ENCODE peak calls at places on chromosomes 11 and 22, in seven cellular contexts. One of them, this sample, is unnamed.

GRCh38 chr11:46296520-46297448 is 19.3 kb downstream of the CREB3L1 start:
- DNase-seq in HT-29: no peak
- DNase-seq in naive B cell: no peak
- DNase-seq in heart left ventricle: peak
- DNase-seq in bronchial epithelial cell: no peak
- DNase-seq in fibroblast of pulmonary artery: peak
- DNase-seq in transverse colon: no peak
- DNase-seq in this sample: no peak

GRCh38 chr11:66045177-66045639 is 3.8 kb downstream of the GAL3ST3 start:
- DNase-seq in transverse colon: peak
- DNase-seq in naive B cell: peak
- DNase-seq in heart left ventricle: peak
- DNase-seq in fibroblast of pulmonary artery: peak
- DNase-seq in bronchial epithelial cell: peak
- DNase-seq in HT-29: peak
- DNase-seq in this sample: peak

GRCh38 chr11:76614471-76615183 is 55.9 kb downstream of the LRRC32 start:
- DNase-seq in naive B cell: no peak
- DNase-seq in bronchial epithelial cell: no peak
- DNase-seq in transverse colon: no peak
- DNase-seq in HT-29: no peak
- DNase-seq in heart left ventricle: peak
- DNase-seq in fibroblast of pulmonary artery: peak
- DNase-seq in this sample: no peak

GRCh38 chr11:12239396-12240298 is 129.3 kb downstream of the MICAL2 start:
- DNase-seq in heart left ventricle: no peak
- DNase-seq in HT-29: peak
- DNase-seq in naive B cell: no peak
- DNase-seq in bronchial epithelial cell: peak
- DNase-seq in transverse colon: no peak
- DNase-seq in fibroblast of pulmonary artery: no peak
- DNase-seq in this sample: no peak

GRCh38 chr11:69965821-69966582 is 112.1 kb upstream of the ANO1 start:
- DNase-seq in fibroblast of pulmonary artery: no peak
- DNase-seq in naive B cell: no peak
- DNase-seq in bronchial epithelial cell: no peak
- DNase-seq in transverse colon: peak
- DNase-seq in HT-29: peak
- DNase-seq in heart left ventricle: no peak
- DNase-seq in this sample: no peak

GRCh38 chr22:20803696-20804324 is 29.9 kb downstream of the SERPIND1 start:
- DNase-seq in bronchial epithelial cell: peak
- DNase-seq in HT-29: peak
- DNase-seq in heart left ventricle: peak
- DNase-seq in fibroblast of pulmonary artery: peak
- DNase-seq in transverse colon: peak
- DNase-seq in naive B cell: no peak
- DNase-seq in this sample: no peak

GRCh38 chr11:115415939-115416338 is 88.3 kb downstream of the CADM1 start:
- DNase-seq in heart left ventricle: no peak
- DNase-seq in naive B cell: no peak
- DNase-seq in HT-29: no peak
- DNase-seq in bronchial epithelial cell: no peak
- DNase-seq in fibroblast of pulmonary artery: no peak
- DNase-seq in transverse colon: no peak
- DNase-seq in this sample: no peak

GRCh38 chr11:130145975-130146776 is 13.4 kb upstream of the ST14 start:
- DNase-seq in transverse colon: peak
- DNase-seq in heart left ventricle: peak
- DNase-seq in HT-29: peak
- DNase-seq in naive B cell: no peak
- DNase-seq in bronchial epithelial cell: peak
- DNase-seq in fibroblast of pulmonary artery: no peak
- DNase-seq in this sample: no peak

GRCh38 chr22:49767355-49768062 is 60.2 kb downstream of the BRD1 start:
- DNase-seq in naive B cell: peak
- DNase-seq in bronchial epithelial cell: peak
- DNase-seq in fibroblast of pulmonary artery: peak
- DNase-seq in transverse colon: peak
- DNase-seq in heart left ventricle: no peak
- DNase-seq in HT-29: peak
- DNase-seq in this sample: no peak

GRCh38 chr11:95372097-95372656 is 141.2 kb upstream of the SESN3 start:
- DNase-seq in naive B cell: no peak
- DNase-seq in HT-29: no peak
- DNase-seq in heart left ventricle: no peak
- DNase-seq in bronchial epithelial cell: no peak
- DNase-seq in transverse colon: no peak
- DNase-seq in fibroblast of pulmonary artery: no peak
- DNase-seq in this sample: no peak

GRCh38 chr11:15472405-15472799 is 357.7 kb downstream of the INSC start:
- DNase-seq in bronchial epithelial cell: peak
- DNase-seq in fibroblast of pulmonary artery: no peak
- DNase-seq in naive B cell: no peak
- DNase-seq in HT-29: no peak
- DNase-seq in heart left ventricle: no peak
- DNase-seq in transverse colon: no peak
- DNase-seq in this sample: no peak

GRCh38 chr22:30955153-30955552 is 13.4 kb downstream of the MORC2 start:
- DNase-seq in fibroblast of pulmonary artery: no peak
- DNase-seq in transverse colon: no peak
- DNase-seq in bronchial epithelial cell: no peak
- DNase-seq in HT-29: no peak
- DNase-seq in heart left ventricle: no peak
- DNase-seq in naive B cell: no peak
- DNase-seq in this sample: no peak

GRCh38 chr11:123197711-123198110 is 2.7 kb upstream of the CLMP start:
- DNase-seq in bronchial epithelial cell: peak
- DNase-seq in fibroblast of pulmonary artery: peak
- DNase-seq in heart left ventricle: no peak
- DNase-seq in naive B cell: no peak
- DNase-seq in HT-29: no peak
- DNase-seq in transverse colon: no peak
- DNase-seq in this sample: no peak

GRCh38 chr22:39543095-39543494 is 10.5 kb upstream of the RPS19BP1 start:
- DNase-seq in fibroblast of pulmonary artery: peak
- DNase-seq in heart left ventricle: no peak
- DNase-seq in bronchial epithelial cell: no peak
- DNase-seq in HT-29: no peak
- DNase-seq in transverse colon: no peak
- DNase-seq in naive B cell: no peak
- DNase-seq in this sample: no peak

GRCh38 chr11:2376751-2377451 is at the start of gene CD81:
- DNase-seq in heart left ventricle: peak
- DNase-seq in bronchial epithelial cell: no peak
- DNase-seq in fibroblast of pulmonary artery: peak
- DNase-seq in HT-29: peak
- DNase-seq in naive B cell: peak
- DNase-seq in transverse colon: no peak
- DNase-seq in this sample: no peak

GRCh38 chr11:62374801-62375200 is 37.6 kb downstream of the ASRGL1 start:
- DNase-seq in fibroblast of pulmonary artery: no peak
- DNase-seq in heart left ventricle: no peak
- DNase-seq in HT-29: no peak
- DNase-seq in transverse colon: no peak
- DNase-seq in naive B cell: no peak
- DNase-seq in bronchial epithelial cell: no peak
- DNase-seq in this sample: no peak

GRCh38 chr22:48888466-48889208 is 939.0 kb downstream of the BRD1 start:
- DNase-seq in bronchial epithelial cell: no peak
- DNase-seq in fibroblast of pulmonary artery: no peak
- DNase-seq in HT-29: no peak
- DNase-seq in naive B cell: no peak
- DNase-seq in heart left ventricle: peak
- DNase-seq in transverse colon: no peak
- DNase-seq in this sample: no peak

GRCh38 chr11:101909087-101909486 is 5.7 kb upstream of the CEP126 start:
- DNase-seq in fibroblast of pulmonary artery: no peak
- DNase-seq in bronchial epithelial cell: no peak
- DNase-seq in transverse colon: no peak
- DNase-seq in heart left ventricle: no peak
- DNase-seq in naive B cell: no peak
- DNase-seq in HT-29: no peak
- DNase-seq in this sample: no peak

GRCh38 chr22:41524283-41524682 is 20.0 kb downstream of the POLR3H start:
- DNase-seq in naive B cell: no peak
- DNase-seq in transverse colon: peak
- DNase-seq in fibroblast of pulmonary artery: no peak
- DNase-seq in bronchial epithelial cell: no peak
- DNase-seq in HT-29: no peak
- DNase-seq in heart left ventricle: peak
- DNase-seq in this sample: no peak

GRCh38 chr11:70064011-70064725 is 13.9 kb upstream of the ANO1 start:
- DNase-seq in transverse colon: no peak
- DNase-seq in naive B cell: no peak
- DNase-seq in HT-29: no peak
- DNase-seq in bronchial epithelial cell: no peak
- DNase-seq in fibroblast of pulmonary artery: no peak
- DNase-seq in heart left ventricle: no peak
- DNase-seq in this sample: no peak

GRCh38 chr11:129333873-129334272 is 41.8 kb upstream of the BARX2 start:
- DNase-seq in heart left ventricle: no peak
- DNase-seq in fibroblast of pulmonary artery: no peak
- DNase-seq in naive B cell: no peak
- DNase-seq in bronchial epithelial cell: peak
- DNase-seq in HT-29: no peak
- DNase-seq in transverse colon: no peak
- DNase-seq in this sample: no peak

GRCh38 chr11:81005595-81005994 is 1564.8 kb upstream of the TENM4 start:
- DNase-seq in transverse colon: no peak
- DNase-seq in heart left ventricle: no peak
- DNase-seq in bronchial epithelial cell: peak
- DNase-seq in naive B cell: no peak
- DNase-seq in HT-29: peak
- DNase-seq in fibroblast of pulmonary artery: peak
- DNase-seq in this sample: no peak

GRCh38 chr22:49179886-49180682 is 647.6 kb downstream of the BRD1 start:
- DNase-seq in naive B cell: no peak
- DNase-seq in heart left ventricle: no peak
- DNase-seq in HT-29: no peak
- DNase-seq in fibroblast of pulmonary artery: no peak
- DNase-seq in bronchial epithelial cell: no peak
- DNase-seq in transverse colon: no peak
- DNase-seq in this sample: no peak

GRCh38 chr11:78651136-78651775 is 76.6 kb upstream of the NARS2 start:
- DNase-seq in HT-29: no peak
- DNase-seq in naive B cell: no peak
- DNase-seq in bronchial epithelial cell: no peak
- DNase-seq in fibroblast of pulmonary artery: no peak
- DNase-seq in transverse colon: no peak
- DNase-seq in heart left ventricle: no peak
- DNase-seq in this sample: no peak

GRCh38 chr22:46830001-46830715 is 67.7 kb downstream of the TBC1D22A start:
- DNase-seq in fibroblast of pulmonary artery: peak
- DNase-seq in HT-29: peak
- DNase-seq in naive B cell: no peak
- DNase-seq in transverse colon: peak
- DNase-seq in bronchial epithelial cell: peak
- DNase-seq in heart left ventricle: peak
- DNase-seq in this sample: no peak

This sample was measured in NCI-H1048.